ENCODE peak calls at places on chromosome 5, in five cellular contexts. M is frontal cortex, U is fibroblast of the aortic adventitia, B is left ventricle myocardium superior, A is T-helper 2 cell. Y is an unnamed sample.

GRCh38 chr5:103298557-103298956 is 40.0 kb downstream of the MACIR start:
- DNase-seq in M (no peak), U (no peak), B (no peak), A (no peak), Y (no peak)

GRCh38 chr5:115324021-115324420 is 27.6 kb upstream of the CCDC112 start:
- DNase-seq in M (no peak), U (no peak), B (no peak), A (no peak), Y (no peak)

GRCh38 chr5:111584651-111585050 is 72.3 kb upstream of the STARD4 start:
- DNase-seq in M (no peak), U (peak), B (no peak), A (no peak), Y (no peak)

GRCh38 chr5:39555788-39556187 is 131.0 kb upstream of the DAB2 start:
- DNase-seq in M (no peak), U (no peak), B (no peak), A (no peak), Y (no peak)

GRCh38 chr5:78543292-78543691 is 105.3 kb downstream of the LHFPL2 start:
- DNase-seq in M (no peak), U (no peak), B (no peak), A (no peak), Y (no peak)

GRCh38 chr5:93572773-93573626 is 8.0 kb downstream of the NR2F1-AS1 start:
- DNase-seq in M (no peak), U (peak), B (no peak), A (no peak), Y (no peak)

GRCh38 chr5:59034498-59035186 is 451.8 kb downstream of the RAB3C start:
- DNase-seq in M (no peak), U (peak), B (no peak), A (peak), Y (no peak)

GRCh38 chr5:89338935-89339334 is 456.0 kb upstream of the MEF2C start:
- DNase-seq in M (no peak), U (peak), B (no peak), A (no peak), Y (no peak)

GRCh38 chr5:38601843-38602424 is 45.5 kb upstream of the LIFR start:
- DNase-seq in M (no peak), U (no peak), B (no peak), A (no peak), Y (no peak)

GRCh38 chr5:134968055-134968454 is 348 bp downstream of the CATSPER3 start:
- DNase-seq in M (no peak), U (no peak), B (no peak), A (no peak), Y (no peak)

GRCh38 chr5:39948867-39949468 is 524.2 kb upstream of the DAB2 start:
- DNase-seq in M (peak), U (peak), B (no peak), A (peak), Y (no peak)

GRCh38 chr5:17056056-17056690 is 120.1 kb upstream of the MYO10 start:
- DNase-seq in M (no peak), U (peak), B (no peak), A (no peak), Y (no peak)

GRCh38 chr5:172768573-172769323 is 2.2 kb downstream of the DUSP1 start:
- DNase-seq in M (no peak), U (peak), B (peak), A (peak), Y (no peak)

GRCh38 chr5:50325237-50325832 is 115.8 kb downstream of the EMB start:
- DNase-seq in M (no peak), U (peak), B (no peak), A (no peak), Y (no peak)

GRCh38 chr5:42553461-42553860 is 130.2 kb downstream of the GHR start:
- DNase-seq in M (no peak), U (no peak), B (no peak), A (no peak), Y (no peak)

GRCh38 chr5:10645146-10645545 is 81.3 kb downstream of the ANKRD33B start:
- DNase-seq in M (no peak), U (no peak), B (no peak), A (no peak), Y (no peak)

GRCh38 chr5:42985129-42986037 is 54.7 kb downstream of the ANXA2R start:
- DNase-seq in M (no peak), U (peak), B (no peak), A (no peak), Y (no peak)

GRCh38 chr5:74798977-74799911 is 32.2 kb downstream of the NSA2 start:
- DNase-seq in M (no peak), U (no peak), B (no peak), A (no peak), Y (no peak)

GRCh38 chr5:153749941-153750340 is 259.5 kb downstream of the GRIA1 start:
- DNase-seq in M (peak), U (no peak), B (no peak), A (no peak), Y (no peak)

GRCh38 chr5:175590471-175590881 is 67.4 kb upstream of the HRH2 start:
- DNase-seq in M (no peak), U (peak), B (no peak), A (no peak), Y (no peak)

GRCh38 chr5:523658-524441 is 399 bp downstream of the SLC9A3 start:
- DNase-seq in M (no peak), U (no peak), B (no peak), A (no peak), Y (no peak)

GRCh38 chr5:105392710-105393149 is 1830.1 kb upstream of the NUDT12 start:
- DNase-seq in M (no peak), U (no peak), B (no peak), A (no peak), Y (no peak)

GRCh38 chr5:115948013-115948605 is 14.2 kb upstream of the LVRN start:
- DNase-seq in M (no peak), U (peak), B (no peak), A (no peak), Y (no peak)

GRCh38 chr5:58064799-58065198 is 395.1 kb downstream of the PLK2 start:
- DNase-seq in M (no peak), U (peak), B (no peak), A (no peak), Y (no peak)

GRCh38 chr5:124102491-124102890 is 590.5 kb downstream of the CSNK1G3 start:
- DNase-seq in M (no peak), U (no peak), B (no peak), A (no peak), Y (no peak)

GRCh38 chr5:96752341-96753016 is 55.3 kb downstream of the ERAP1 start:
- DNase-seq in M (peak), U (peak), B (no peak), A (peak), Y (no peak)

Y was measured in heart left ventricle.